ENCODE peak calls at places on chromosomes 5 and 9, in seven cellular contexts. X is fibroblast of lung, G is HepG2, B is A549, M is HCT116, S is SK-N-SH, F is H9. N is an unnamed sample.

GRCh38 chr9:22008662-22009562 is at the start of gene CDKN2B:
- DNase-seq in X (peak; percentile 96), G (peak; percentile 85), B (no peak), M (peak; percentile 80), S (peak; percentile 97), F (peak; percentile 95), N (peak; percentile 96)

GRCh38 chr5:138460032-138460693 is 5.1 kb upstream of the EGR1 start:
- DNase-seq in X (no peak), G (no peak), B (no peak), M (no peak), S (no peak), F (no peak), N (no peak)

GRCh38 chr5:6710078-6710477 is 3.2 kb upstream of the TENT4A start:
- DNase-seq in X (no peak), G (no peak), B (no peak), M (no peak), S (no peak), F (no peak), N (no peak)

GRCh38 chr5:126656397-126657007 is 55.8 kb downstream of the PHAX start:
- DNase-seq in X (peak; percentile 70), G (peak; percentile 41), B (peak; percentile 55), M (peak; percentile 31), S (peak; percentile 57), F (no peak), N (peak; percentile 83)

GRCh38 chr5:98144710-98145109 is 628.8 kb upstream of the RGMB start:
- DNase-seq in X (no peak), G (no peak), B (no peak), M (no peak), S (no peak), F (no peak), N (no peak)

GRCh38 chr9:125748511-125749099 is 1.4 kb downstream of the PBX3 start:
- DNase-seq in X (no peak), G (no peak), B (no peak), M (no peak), S (peak; percentile 29), F (no peak), N (peak; percentile 39)

GRCh38 chr9:90095682-90096081 is 490.9 kb downstream of the GADD45G start:
- DNase-seq in X (no peak), G (no peak), B (no peak), M (no peak), S (peak; percentile 43), F (no peak), N (peak; percentile 18)

GRCh38 chr9:94630281-94630680 is 9.0 kb downstream of the FBP1 start:
- DNase-seq in X (no peak), G (no peak), B (no peak), M (no peak), S (no peak), F (no peak), N (no peak)

GRCh38 chr5:123755587-123756324 is 243.8 kb downstream of the CSNK1G3 start:
- DNase-seq in X (peak; percentile 70), G (no peak), B (no peak), M (no peak), S (peak; percentile 11), F (no peak), N (no peak)

GRCh38 chr5:110925398-110925797 is 146.1 kb upstream of the TSLP start:
- DNase-seq in X (peak; percentile 64), G (no peak), B (no peak), M (no peak), S (no peak), F (no peak), N (no peak)

GRCh38 chr5:1912951-1913565 is 30.3 kb upstream of the IRX4 start:
- DNase-seq in X (no peak), G (no peak), B (no peak), M (no peak), S (no peak), F (no peak), N (no peak)

GRCh38 chr9:117073539-117074336 is 341.1 kb downstream of the ASTN2 start:
- DNase-seq in X (no peak), G (peak; percentile 4), B (peak; percentile 15), M (no peak), S (peak; percentile 78), F (peak; percentile 67), N (peak; percentile 87)
- TF ChIP-seq CTCF in X (peak; percentile 16), G (peak; percentile 60), B (peak; percentile 48), M (peak; percentile 52), S (peak; percentile 54), F (peak; percentile 86), N (peak; percentile 94)

GRCh38 chr5:149823350-149823749 is 93.2 kb downstream of the PPARGC1B start:
- DNase-seq in X (no peak), G (no peak), B (no peak), M (no peak), S (no peak), F (no peak), N (no peak)
- H3K4me2 ChIP-seq in X (no peak overlapping the region), G (no peak overlapping the region), B (no peak overlapping the region), M (no peak overlapping the region), S (no peak overlapping the region), F (no peak overlapping the region), N (no peak overlapping the region)

GRCh38 chr5:117461403-117461802 is 886.8 kb upstream of the SEMA6A start:
- DNase-seq in X (no peak), G (no peak), B (no peak), M (no peak), S (no peak), F (no peak), N (no peak)

GRCh38 chr5:117454716-117455212 is 880.1 kb upstream of the SEMA6A start:
- DNase-seq in X (peak; percentile 15), G (peak; percentile 50), B (peak; percentile 2), M (peak; percentile 62), S (peak; percentile 12), F (peak; percentile 89), N (peak; percentile 74)

DNA sequence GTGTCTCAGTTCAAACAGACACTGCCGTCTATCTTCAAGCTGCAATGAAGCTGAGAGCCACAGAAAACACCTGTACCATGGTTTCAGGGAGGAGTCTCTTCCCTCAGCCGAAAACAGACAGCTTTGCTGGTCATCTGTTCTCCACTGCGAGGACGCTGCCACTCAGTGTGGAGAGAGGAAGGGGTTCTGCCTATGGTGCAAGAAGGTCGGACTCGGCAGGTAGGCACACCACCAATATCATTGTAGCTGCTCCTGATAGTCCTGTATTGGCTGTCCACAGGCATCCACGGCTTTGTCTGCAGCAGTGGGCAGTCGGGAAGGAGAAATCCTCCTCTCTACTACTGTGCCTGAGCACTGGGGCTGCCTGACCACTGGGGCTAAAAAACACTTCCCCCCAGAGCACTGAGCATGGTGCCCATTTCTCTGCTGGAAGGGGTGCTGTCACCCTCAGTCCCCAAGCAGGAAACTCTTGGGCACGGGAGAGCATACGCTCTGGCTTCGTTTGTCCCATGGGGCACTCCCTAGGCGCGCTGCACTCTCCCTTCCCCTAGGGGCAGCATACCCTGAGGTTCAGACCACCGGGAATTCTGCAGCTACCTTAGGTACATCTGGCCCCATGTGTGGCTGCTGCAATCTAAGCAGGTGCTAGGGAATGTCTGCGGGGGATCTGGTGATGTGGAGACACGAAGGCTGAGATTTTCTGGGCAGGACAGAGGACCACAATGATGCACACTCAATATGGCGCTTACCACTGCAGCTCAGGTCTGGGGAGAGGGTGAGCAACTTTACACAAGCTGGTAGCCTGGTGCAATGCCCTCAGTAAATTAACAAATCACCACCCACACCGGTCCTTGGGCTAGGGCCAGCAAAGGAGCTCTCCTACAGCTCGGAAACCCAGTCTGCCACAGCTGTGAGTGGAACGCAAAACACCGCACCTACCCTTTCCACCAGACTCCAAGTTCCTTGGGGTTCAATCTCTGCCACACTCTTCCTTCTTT is 880.9 kb upstream of the SEMA6A start:
- DNase-seq in X (no peak), G (peak; percentile 22), B (no peak), M (peak; percentile 23), S (no peak), F (peak; percentile 79), N (peak; percentile 66)
- TF ChIP-seq CTCF in X (peak; percentile 12), G (peak; percentile 68), B (no peak), M (peak; percentile 68), S (peak; percentile 36), F (peak; percentile 66), N (peak; percentile 57)

GRCh38 chr5:10903786-10904560 is 142.9 kb upstream of the DAP start:
- DNase-seq in X (no peak), G (no peak), B (no peak), M (no peak), S (no peak), F (no peak), N (no peak)

GRCh38 chr5:10904862-10905432 is 143.9 kb upstream of the DAP start:
- DNase-seq in X (no peak), G (no peak), B (no peak), M (no peak), S (no peak), F (peak; percentile 48), N (peak; percentile 61)

GRCh38 chr5:10898489-10898888 is 137.5 kb upstream of the DAP start:
- DNase-seq in X (no peak), G (no peak), B (no peak), M (no peak), S (no peak), F (no peak), N (no peak)

GRCh38 chr5:10902145-10902544 is 141.1 kb upstream of the DAP start:
- DNase-seq in X (peak; percentile 67), G (no peak), B (no peak), M (no peak), S (no peak), F (no peak), N (no peak)
- H3K4me2 ChIP-seq in X (peak overlapping the region; percentile 46), G (no peak overlapping the region), B (no peak overlapping the region), M (no peak overlapping the region), S (peak overlapping the region; percentile 1), F (no peak overlapping the region), N (peak overlapping the region; percentile 37)

GRCh38 chr5:61619289-61619688 is 287.2 kb downstream of the ZSWIM6 start:
- DNase-seq in X (no peak), G (no peak), B (no peak), M (no peak), S (no peak), F (no peak), N (no peak)

GRCh38 chr5:61618577-61618976 is 286.5 kb downstream of the ZSWIM6 start:
- DNase-seq in X (no peak), G (no peak), B (no peak), M (no peak), S (no peak), F (no peak), N (no peak)

GRCh38 chr5:61617039-61617438 is 285.0 kb downstream of the ZSWIM6 start:
- DNase-seq in X (no peak), G (no peak), B (no peak), M (no peak), S (peak; percentile 78), F (no peak), N (no peak)

GRCh38 chr5:61619777-61620518 is 287.9 kb downstream of the ZSWIM6 start:
- DNase-seq in X (no peak), G (no peak), B (no peak), M (no peak), S (no peak), F (no peak), N (no peak)

GRCh38 chr5:61617995-61618525 is 286.0 kb downstream of the ZSWIM6 start:
- DNase-seq in X (no peak), G (no peak), B (no peak), M (no peak), S (no peak), F (no peak), N (peak; percentile 36)
- TF ChIP-seq CTCF in X (no peak), G (no peak), B (no peak), M (peak; percentile 32), S (no peak), F (peak; percentile 34), N (peak; percentile 26)

N was measured in GM23338.